ENCODE peak calls at places on chromosomes 12 and 14, in seven cellular contexts. H is A549, B is LNCaP clone FGC, D is pancreas, T is AG04449, C is SJSA1, G is GM12864. A is an unnamed sample.

GRCh38 chr14:52013984-52014600 is 24.7 kb downstream of the RTRAF start:
- DNase-seq in H (peak), B (no peak), D (no peak), T (no peak), C (no peak), G (no peak), A (no peak)

GRCh38 chr12:48331389-48331788 is 19.3 kb downstream of the ZNF641 start:
- DNase-seq in H (no peak), B (no peak), D (no peak), T (no peak), C (no peak), G (no peak), A (no peak)

GRCh38 chr14:69358233-69358963 is 39.7 kb downstream of the ERH start:
- DNase-seq in H (no peak), B (no peak), D (no peak), T (no peak), C (no peak), G (no peak), A (no peak)

GRCh38 chr12:54388214-54389138 is 3.9 kb upstream of the ZNF385A start:
- DNase-seq in H (no peak), B (no peak), D (no peak), T (no peak), C (no peak), G (no peak), A (no peak)

GRCh38 chr12:54411398-54412241 is 7.4 kb downstream of the ITGA5 start:
- DNase-seq in H (peak), B (no peak), D (no peak), T (peak), C (peak), G (no peak), A (peak)

GRCh38 chr12:61018571-61018970 is 1241.6 kb upstream of the USP15 start:
- DNase-seq in H (no peak), B (no peak), D (no peak), T (no peak), C (no peak), G (no peak), A (no peak)

GRCh38 chr14:28412076-28412475 is 354.5 kb upstream of the FOXG1 start:
- DNase-seq in H (no peak), B (no peak), D (no peak), T (no peak), C (no peak), G (no peak), A (no peak)

GRCh38 chr14:91879196-91879595 is 11.9 kb upstream of the TC2N start:
- DNase-seq in H (no peak), B (no peak), D (no peak), T (no peak), C (no peak), G (no peak), A (no peak)

GRCh38 chr14:54444003-54444402 is 2.8 kb upstream of the CNIH1 start:
- DNase-seq in H (no peak), B (no peak), D (no peak), T (no peak), C (no peak), G (no peak), A (no peak)

GRCh38 chr12:52689936-52690335 is 9.7 kb upstream of the KRT1 start:
- DNase-seq in H (no peak), B (no peak), D (no peak), T (no peak), C (peak), G (no peak), A (no peak)

GRCh38 chr12:52689239-52689638 is 9.0 kb upstream of the KRT1 start:
- DNase-seq in H (no peak), B (no peak), D (no peak), T (no peak), C (peak), G (no peak), A (no peak)

GRCh38 chr12:52691765-52692150 is 11.6 kb upstream of the KRT1 start:
- DNase-seq in H (no peak), B (no peak), D (no peak), T (no peak), C (no peak), G (no peak), A (no peak)

GRCh38 chr12:52691076-52691764 is 11.0 kb upstream of the KRT1 start:
- DNase-seq in H (no peak), B (no peak), D (no peak), T (no peak), C (peak), G (no peak), A (no peak)

GRCh38 chr12:52690351-52691075 is 10.3 kb upstream of the KRT1 start:
- DNase-seq in H (no peak), B (no peak), D (no peak), T (no peak), C (peak), G (no peak), A (no peak)
- H3K4me3 ChIP-seq in H (no peak), B (no peak), D (peak), T (no peak), C (no peak), G (no peak), A (no peak)

GRCh38 chr14:75315143-75315542 is 36.5 kb downstream of the FOS start:
- DNase-seq in H (no peak), B (peak), D (peak), T (no peak), C (no peak), G (no peak), A (no peak)
- H3K4me3 ChIP-seq in H (no peak), B (no peak), D (no peak), T (no peak), C (no peak), G (no peak), A (no peak)

DNA sequence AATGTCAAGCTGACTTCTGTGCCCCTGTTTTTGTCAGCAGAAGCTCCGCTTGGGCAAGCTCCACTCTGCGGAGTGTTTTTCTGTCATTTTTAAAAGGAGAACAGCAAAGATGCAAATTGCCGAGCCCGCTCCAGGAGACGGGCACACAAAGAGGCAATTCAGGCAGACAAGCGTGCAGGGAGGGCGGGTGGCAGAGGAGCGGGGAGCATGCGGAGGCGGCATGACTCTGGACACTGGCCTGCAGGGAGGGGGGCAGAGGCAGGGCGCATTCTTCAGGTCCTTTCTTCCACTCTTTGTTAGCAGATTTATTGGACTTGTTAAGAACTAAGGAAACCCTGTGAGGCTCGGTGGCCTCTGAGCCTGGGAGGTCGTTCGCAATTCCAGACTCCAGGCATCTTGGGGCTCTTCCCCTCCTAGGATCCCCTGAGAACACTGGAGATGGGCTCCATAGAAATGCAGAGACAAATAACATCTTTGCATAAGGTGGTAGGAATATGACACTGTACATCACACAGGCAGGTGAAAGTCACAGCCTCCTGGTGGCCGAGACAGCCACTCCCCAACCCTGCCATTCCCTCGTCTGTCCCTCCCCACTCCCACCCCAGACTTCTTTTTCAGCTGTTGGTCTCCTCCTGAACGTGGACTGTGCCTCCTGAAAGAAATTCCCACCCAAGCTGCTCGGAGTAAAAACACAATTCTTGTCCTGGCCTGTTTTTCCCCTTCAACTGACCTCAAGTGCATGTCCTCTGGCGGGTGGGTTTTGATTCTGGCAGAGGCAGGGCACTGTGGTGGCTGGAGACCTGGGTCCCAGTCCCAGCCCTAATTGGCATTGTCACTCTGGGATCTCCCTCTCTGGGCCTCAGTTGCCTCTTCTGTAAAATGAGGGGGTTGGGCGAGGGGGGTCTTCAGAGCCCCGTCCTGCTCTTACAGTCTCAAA is 187.1 kb upstream of the RMST start:
- DNase-seq in H (no peak), B (no peak), D (no peak), T (no peak), C (no peak), G (no peak), A (no peak)
- H3K4me3 ChIP-seq in H (no peak), B (no peak), D (no peak), T (no peak), C (no peak), G (no peak), A (no peak)

GRCh38 chr12:114681149-114681849 is 2.7 kb downstream of the TBX3 start:
- DNase-seq in H (no peak), B (no peak), D (no peak), T (no peak), C (no peak), G (no peak), A (no peak)
- H3K4me3 ChIP-seq in H (peak), B (peak), D (peak), T (peak), C (peak), G (no peak), A (peak)

DNA sequence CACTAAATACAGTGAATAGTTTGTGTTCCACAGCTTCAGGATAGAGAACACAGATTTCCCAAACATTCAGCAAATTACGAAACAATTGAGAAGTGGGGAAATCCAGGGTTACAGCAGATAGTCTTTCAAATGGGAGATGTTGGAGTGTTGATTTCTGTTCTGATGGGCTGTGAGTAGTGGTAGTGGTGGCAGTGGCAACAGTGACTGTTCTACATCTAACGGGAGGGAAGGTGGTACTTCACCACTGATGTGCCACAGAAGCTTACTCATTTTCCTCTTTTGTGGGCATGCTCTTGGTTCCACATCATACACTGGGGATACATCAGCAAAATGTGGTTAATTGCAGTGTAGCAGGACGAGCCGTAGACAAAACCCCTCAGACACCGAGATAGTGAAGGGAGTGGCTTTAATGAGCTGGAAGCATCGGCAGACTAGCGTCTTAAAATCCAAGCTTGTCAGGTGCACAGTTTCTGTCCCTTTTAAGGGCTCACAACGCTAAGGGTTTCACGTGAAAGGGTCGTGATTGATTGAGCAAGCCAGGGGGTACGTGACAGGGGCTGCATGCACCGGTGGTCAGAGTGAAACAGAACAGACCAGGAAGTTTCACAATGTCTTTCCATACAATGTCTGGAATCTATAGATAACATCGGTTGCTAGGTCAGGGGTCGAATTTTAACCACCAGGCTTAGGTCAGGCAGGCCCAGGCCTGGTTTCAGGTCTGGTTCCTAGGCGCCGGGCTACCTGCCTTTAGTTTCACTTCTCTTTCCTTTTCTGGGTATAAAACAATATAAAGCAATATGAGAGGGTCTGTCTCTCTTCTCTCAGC is 330.6 kb upstream of the FBXO33 start:
- DNase-seq in H (no peak), B (no peak), D (no peak), T (no peak), C (no peak), G (peak), A (peak)
- H3K4me3 ChIP-seq in H (no peak), B (no peak), D (no peak), T (no peak), C (no peak), G (no peak), A (no peak)

GRCh38 chr14:103710771-103711392 is 4.4 kb downstream of the XRCC3 start:
- DNase-seq in H (no peak), B (no peak), D (no peak), T (no peak), C (no peak), G (no peak), A (no peak)
- H3K4me3 ChIP-seq in H (no peak), B (no peak), D (no peak), T (no peak), C (no peak), G (no peak), A (no peak)

GRCh38 chr12:97541366-97541765 is 78.8 kb downstream of the RMST start:
- DNase-seq in H (no peak), B (no peak), D (no peak), T (no peak), C (no peak), G (no peak), A (no peak)

DNA sequence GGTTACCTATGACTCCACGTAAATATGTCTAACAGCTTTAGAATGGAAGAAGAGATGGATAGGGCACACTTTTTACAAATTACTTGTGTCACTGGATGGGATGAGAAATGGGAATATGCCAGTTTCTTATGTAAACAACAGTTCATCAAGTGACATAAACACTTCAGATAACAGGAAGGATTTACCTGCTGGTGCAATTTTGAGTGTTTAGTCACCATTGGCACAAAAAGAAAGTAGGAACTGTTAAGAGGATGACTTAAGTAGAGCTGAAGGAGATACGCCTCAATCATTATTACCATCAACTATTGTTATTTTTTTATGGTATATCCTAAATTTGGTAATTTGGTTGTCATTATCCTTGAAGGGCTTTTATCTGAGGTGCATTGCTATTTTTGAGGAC is 83.2 kb downstream of the RMST start:
- DNase-seq in H (no peak), B (peak), D (no peak), T (no peak), C (no peak), G (no peak), A (no peak)
- H3K4me3 ChIP-seq in H (no peak), B (no peak), D (no peak), T (no peak), C (no peak), G (no peak), A (no peak)

GRCh38 chr14:50984061-50984710 is 39.9 kb upstream of the PYGL start:
- DNase-seq in H (no peak), B (no peak), D (no peak), T (no peak), C (no peak), G (no peak), A (no peak)

GRCh38 chr14:50980451-50980850 is 36.2 kb upstream of the PYGL start:
- DNase-seq in H (no peak), B (no peak), D (no peak), T (no peak), C (no peak), G (no peak), A (no peak)

GRCh38 chr14:50985816-50986396 is 41.6 kb upstream of the PYGL start:
- DNase-seq in H (no peak), B (no peak), D (no peak), T (no peak), C (no peak), G (no peak), A (no peak)

GRCh38 chr14:50985124-50985815 is 41.0 kb upstream of the PYGL start:
- DNase-seq in H (no peak), B (no peak), D (no peak), T (no peak), C (no peak), G (no peak), A (no peak)
- H3K4me3 ChIP-seq in H (no peak), B (no peak), D (no peak), T (no peak), C (no peak), G (no peak), A (no peak)

A was measured in epithelial cell of proximal tubule.